ENCODE peak calls at places on chromosomes 1 and 21, in nine cellular contexts. F, D, J, Y, R, A, G, E and O are unnamed samples.

GRCh38 chr1:85134583-85135455 is 66.0 kb downstream of the SYDE2 start:
- DNase-seq in D (peak; percentile 57), E (no peak), G (peak; percentile 59), J (no peak), R (peak; percentile 86), Y (peak; percentile 40), F (no peak), A (no peak), O (no peak)

GRCh38 chr1:115114308-115114707 is 25.0 kb upstream of the TSPAN2 start:
- DNase-seq in R (peak; percentile 51), A (peak; percentile 38), D (peak; percentile 26), F (no peak), G (no peak), E (peak; percentile 40), Y (no peak), J (no peak), O (no peak)

GRCh38 chr1:104795931-104796330 is 1046.2 kb downstream of the AMY1C start:
- DNase-seq in F (no peak), J (no peak), E (no peak), Y (no peak), R (no peak), A (no peak), G (no peak), D (no peak), O (no peak)

GRCh38 chr1:82160036-82160435 is 359.3 kb downstream of the ADGRL2 start:
- DNase-seq in J (no peak), G (peak; percentile 3), D (no peak), Y (no peak), E (no peak), A (no peak), F (no peak), R (peak; percentile 9), O (no peak)

GRCh38 chr1:26790551-26790953 is 2.8 kb downstream of the PIGV start:
- DNase-seq in J (no peak), F (no peak), E (no peak), D (no peak), R (no peak), A (no peak), Y (no peak), G (no peak), O (no peak)

GRCh38 chr1:88773540-88774150 is 89.6 kb downstream of the PKN2 start:
- DNase-seq in A (no peak), F (no peak), Y (no peak), R (peak; percentile 62), D (peak; percentile 40), E (no peak), G (peak; percentile 13), J (no peak), O (no peak)

GRCh38 chr1:186304982-186305949 is 69.8 kb downstream of the TPR start:
- DNase-seq in D (peak; percentile 46), J (no peak), F (no peak), Y (peak; percentile 10), R (peak; percentile 66), G (no peak), E (peak; percentile 15), A (peak; percentile 53), O (peak; percentile 34)

GRCh38 chr1:65109515-65109914 is 38.5 kb upstream of the AK4 start:
- DNase-seq in D (no peak), G (no peak), Y (no peak), J (no peak), E (no peak), F (no peak), A (peak; percentile 54), R (no peak), O (no peak)

GRCh38 chr1:42876009-42876408 is 29.6 kb downstream of the ZNF691 start:
- DNase-seq in E (no peak), Y (no peak), R (no peak), J (no peak), G (no peak), D (no peak), F (no peak), A (no peak), O (no peak)

GRCh38 chr1:119298687-119299086 is 69.9 kb upstream of the HAO2 start:
- DNase-seq in E (no peak), G (no peak), A (peak; percentile 83), R (peak; percentile 88), Y (peak; percentile 60), D (peak; percentile 62), F (no peak), J (no peak), O (peak; percentile 23)

GRCh38 chr21:37912616-37913015 is 3.6 kb downstream of the KCNJ6 start:
- DNase-seq in G (no peak), R (no peak), E (no peak), A (peak; percentile 28), Y (no peak), J (no peak), F (no peak), D (no peak), O (no peak)